ENCODE peak calls at places on chromosomes 1 and 21, in four cellular contexts. W, D, Y and A are unnamed samples.

GRCh38 chr1:51624851-51625250 is 8.0 kb downstream of the OSBPL9 start:
- DNase-seq in D (no peak), W (no peak), Y (no peak), A (no peak)

GRCh38 chr1:235679005-235679404 is 29.4 kb upstream of the GNG4 start:
- DNase-seq in Y (no peak), W (no peak), D (peak), A (no peak)

GRCh38 chr21:42696516-42697040 is 43.2 kb downstream of the PDE9A start:
- DNase-seq in D (no peak), W (no peak), Y (no peak), A (no peak)

GRCh38 chr1:167720965-167721616 is 691 bp upstream of the MPZL1 start:
- DNase-seq in Y (no peak), D (peak), W (no peak), A (no peak)

GRCh38 chr1:175891783-175892309 is 148.5 kb upstream of the TNR start:
- DNase-seq in Y (no peak), D (no peak), W (no peak), A (no peak)

GRCh38 chr1:17551755-17552234 is 12.3 kb downstream of the ARHGEF10L start:
- DNase-seq in W (no peak), D (no peak), Y (no peak), A (no peak)

GRCh38 chr21:38930065-38930464 is 124.3 kb downstream of the ETS2 start:
- DNase-seq in W (no peak), D (no peak), Y (no peak), A (no peak)

GRCh38 chr1:165235158-165235776 is 121.2 kb downstream of the LMX1A start:
- DNase-seq in Y (no peak), D (no peak), W (no peak), A (peak)

GRCh38 chr1:2226525-2227340 is 1.4 kb upstream of the SKI start:
- DNase-seq in D (no peak), W (no peak), Y (no peak), A (peak)

GRCh38 chr21:27024316-27024715 is 57.4 kb upstream of the ADAMTS5 start:
- DNase-seq in W (no peak), D (no peak), Y (no peak), A (no peak)

GRCh38 chr1:185966487-185966886 is 232.3 kb downstream of the HMCN1 start:
- DNase-seq in W (no peak), D (no peak), Y (no peak), A (no peak)

GRCh38 chr1:176897350-176898236 is 266.9 kb downstream of the ASTN1 start:
- DNase-seq in W (peak), D (peak), Y (no peak), A (peak)

GRCh38 chr1:97925161-97925560 is 4.3 kb upstream of the DPYD start:
- DNase-seq in Y (no peak), W (no peak), D (no peak), A (no peak)

GRCh38 chr1:165355221-165355976 is 1.1 kb downstream of the LMX1A start:
- DNase-seq in D (no peak), Y (no peak), W (no peak), A (peak)

GRCh38 chr1:71365451-71365850 is 284.6 kb upstream of the ZRANB2 start:
- DNase-seq in W (no peak), Y (no peak), D (no peak), A (no peak)

DNA sequence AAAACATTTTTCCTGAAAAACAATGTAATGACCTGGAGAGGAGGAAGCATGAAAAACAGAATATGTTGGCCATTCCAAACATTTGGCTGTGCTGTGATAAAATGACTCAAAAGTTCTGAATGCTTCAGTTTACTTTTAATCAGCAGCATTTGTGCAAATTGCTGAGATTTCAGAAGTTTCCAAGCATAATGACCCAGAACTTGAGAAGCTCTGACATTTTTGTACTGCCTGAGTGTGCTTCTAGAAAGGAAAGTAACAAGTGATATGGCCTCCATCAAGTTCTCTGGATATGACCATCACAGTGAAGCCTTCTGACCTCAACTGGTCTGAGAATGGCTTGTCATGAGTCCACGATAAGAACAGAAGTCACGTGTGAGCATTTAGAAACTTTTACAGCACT is 283.4 kb upstream of the ZRANB2 start:
- DNase-seq in Y (no peak), D (no peak), W (no peak), A (no peak)
- TF ChIP-seq NR2C2 in Y (no peak), D (no peak), W (no peak), A (no peak)

GRCh38 chr1:228398741-228399461 is 7.7 kb downstream of the TRIM11 start:
- DNase-seq in Y (no peak), W (no peak), D (no peak), A (no peak)

GRCh38 chr1:228399531-228400236 is 7.0 kb downstream of the TRIM11 start:
- DNase-seq in W (no peak), D (no peak), Y (no peak), A (no peak)

GRCh38 chr1:228396770-228397453 is 9.7 kb downstream of the TRIM11 start:
- DNase-seq in W (no peak), Y (no peak), D (no peak), A (no peak)

GRCh38 chr1:228397966-228398365 is 8.7 kb downstream of the TRIM11 start:
- DNase-seq in D (no peak), Y (no peak), W (no peak), A (no peak)

DNA sequence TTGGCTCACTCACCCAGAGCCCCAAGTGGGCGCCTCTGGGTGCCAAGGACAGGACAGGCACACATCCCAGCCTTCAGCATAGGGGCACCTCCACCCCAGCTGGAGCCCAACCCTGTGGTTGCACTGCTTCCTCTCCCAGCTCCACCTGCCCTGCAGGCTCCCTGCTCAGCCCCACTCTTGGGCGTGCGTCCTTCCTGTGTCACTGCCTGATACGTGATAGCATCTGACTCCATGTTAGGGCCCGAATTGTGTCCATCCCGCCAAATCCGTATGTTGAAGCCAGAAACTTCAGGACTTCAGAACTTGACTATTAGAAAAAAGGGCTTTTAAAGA is 9.2 kb downstream of the TRIM11 start:
- DNase-seq in Y (no peak), W (no peak), D (no peak), A (no peak)
- TF ChIP-seq NR2C2 in Y (no peak), W (no peak), D (no peak), A (no peak)

GRCh38 chr1:37764888-37765441 is at the start of gene EPHA10:
- DNase-seq in W (no peak), Y (no peak), D (no peak), A (peak)
- TF ChIP-seq NR2C2 in W (no peak), Y (no peak), D (no peak), A (no peak)

GRCh38 chr1:20409971-20410370 is 76.0 kb downstream of the CAMK2N1 start:
- DNase-seq in D (no peak), W (no peak), Y (no peak), A (no peak)

GRCh38 chr1:20413136-20413790 is 72.7 kb downstream of the CAMK2N1 start:
- DNase-seq in D (no peak), W (no peak), Y (no peak), A (no peak)

GRCh38 chr1:20410555-20410954 is 75.5 kb downstream of the CAMK2N1 start:
- DNase-seq in Y (no peak), W (peak), D (no peak), A (no peak)

GRCh38 chr1:20409017-20409416 is 77.0 kb downstream of the CAMK2N1 start:
- DNase-seq in D (no peak), W (no peak), Y (no peak), A (no peak)

DNA sequence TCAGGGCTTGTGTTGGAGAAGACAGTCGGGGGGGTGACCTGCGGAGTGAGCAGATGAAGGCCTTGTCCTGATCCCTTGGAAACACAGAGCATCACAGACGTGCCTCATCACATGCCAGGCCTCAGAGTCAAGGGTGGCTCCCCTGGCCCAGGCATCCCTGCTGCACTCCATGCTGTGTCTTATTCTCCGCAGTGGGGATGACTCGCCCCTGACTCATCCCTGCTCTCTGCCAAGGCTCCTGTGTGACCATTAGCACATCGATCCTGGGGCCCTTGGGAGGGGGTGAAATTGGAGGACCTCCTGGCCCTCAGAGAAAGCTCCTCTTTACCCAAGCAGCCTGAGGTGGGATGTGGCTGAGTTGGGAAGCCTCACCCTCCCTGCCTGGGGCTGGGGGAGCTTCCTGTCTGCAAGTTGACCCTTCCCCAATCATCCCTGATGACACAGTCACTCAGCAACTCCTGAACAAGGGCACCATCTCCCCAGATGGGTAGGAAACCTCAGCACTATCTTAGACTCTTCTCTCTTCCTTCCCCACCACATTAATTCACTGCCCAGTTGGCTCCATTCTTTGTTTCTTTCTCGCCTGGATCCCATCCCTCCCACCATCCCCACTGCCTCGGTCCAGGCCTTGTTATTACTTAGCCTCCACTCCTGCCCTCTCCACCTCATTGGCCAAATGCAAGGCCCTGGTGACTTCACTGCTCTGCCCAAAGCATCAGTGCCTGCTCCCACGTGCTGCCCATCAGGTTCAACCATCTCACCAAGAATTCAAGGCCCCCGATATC is 74.6 kb downstream of the CAMK2N1 start:
- DNase-seq in Y (no peak), D (no peak), W (no peak), A (no peak)
- TF ChIP-seq NR2C2 in Y (no peak), D (no peak), W (no peak), A (no peak)

GRCh38 chr1:66135165-66135564 is 342.5 kb downstream of the PDE4B start:
- DNase-seq in W (no peak), Y (no peak), D (no peak), A (no peak)

GRCh38 chr1:66140072-66140471 is 347.4 kb downstream of the PDE4B start:
- DNase-seq in W (no peak), Y (no peak), D (no peak), A (no peak)

GRCh38 chr1:66134004-66134403 is 341.3 kb downstream of the PDE4B start:
- DNase-seq in Y (no peak), D (no peak), W (no peak), A (no peak)

GRCh38 chr1:66138613-66139012 is 345.9 kb downstream of the PDE4B start:
- DNase-seq in W (no peak), D (no peak), Y (no peak), A (no peak)

GRCh38 chr1:66137235-66137634 is 344.5 kb downstream of the PDE4B start:
- DNase-seq in Y (no peak), W (no peak), D (no peak), A (no peak)
- TF ChIP-seq NR2C2 in Y (no peak), W (no peak), D (no peak), A (no peak)

DNA sequence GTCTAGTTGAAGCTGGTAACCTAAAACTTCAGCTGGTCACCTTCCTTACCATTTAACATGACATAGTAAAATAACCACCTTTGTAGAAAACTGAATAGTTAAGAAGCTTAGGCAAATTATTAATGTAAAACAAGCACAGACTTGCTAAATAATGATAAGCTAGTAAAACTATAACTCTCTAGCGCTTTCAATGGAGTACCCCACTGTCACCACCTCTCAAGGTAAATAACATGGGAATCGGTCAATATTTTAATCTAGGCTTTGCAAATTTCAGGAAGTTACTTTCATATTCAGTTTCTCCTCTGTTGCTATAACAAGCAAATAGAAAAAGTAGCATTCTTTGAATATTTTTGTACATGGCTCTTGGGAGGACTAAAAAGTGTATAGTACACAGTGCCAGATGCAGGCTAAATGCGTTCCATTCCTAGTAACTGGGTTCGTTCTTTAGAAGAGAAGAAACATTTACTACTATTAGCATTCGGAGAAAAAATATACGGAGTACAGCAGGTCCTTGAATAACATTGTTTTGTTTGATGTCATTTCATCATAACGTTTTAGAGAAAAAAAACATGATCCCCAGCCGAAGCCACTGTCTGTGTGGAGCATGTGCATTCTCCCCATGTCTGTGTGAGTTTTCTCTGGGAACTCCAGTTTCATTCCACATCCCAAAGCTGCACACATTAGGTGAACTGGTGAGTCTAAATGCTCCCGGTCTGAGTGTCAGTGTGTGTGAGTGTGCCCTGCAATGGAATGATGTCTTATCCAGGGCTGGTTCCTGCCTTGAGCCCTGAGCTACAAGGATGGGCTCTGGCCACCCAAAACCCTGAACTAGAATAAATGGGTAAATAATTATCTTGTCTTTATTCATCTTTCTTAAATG is 52.5 kb downstream of the EPRS1 start:
- DNase-seq in D (peak), W (no peak), Y (no peak), A (no peak)
- TF ChIP-seq NR2C2 in D (no peak), W (no peak), Y (no peak), A (no peak)

DNA sequence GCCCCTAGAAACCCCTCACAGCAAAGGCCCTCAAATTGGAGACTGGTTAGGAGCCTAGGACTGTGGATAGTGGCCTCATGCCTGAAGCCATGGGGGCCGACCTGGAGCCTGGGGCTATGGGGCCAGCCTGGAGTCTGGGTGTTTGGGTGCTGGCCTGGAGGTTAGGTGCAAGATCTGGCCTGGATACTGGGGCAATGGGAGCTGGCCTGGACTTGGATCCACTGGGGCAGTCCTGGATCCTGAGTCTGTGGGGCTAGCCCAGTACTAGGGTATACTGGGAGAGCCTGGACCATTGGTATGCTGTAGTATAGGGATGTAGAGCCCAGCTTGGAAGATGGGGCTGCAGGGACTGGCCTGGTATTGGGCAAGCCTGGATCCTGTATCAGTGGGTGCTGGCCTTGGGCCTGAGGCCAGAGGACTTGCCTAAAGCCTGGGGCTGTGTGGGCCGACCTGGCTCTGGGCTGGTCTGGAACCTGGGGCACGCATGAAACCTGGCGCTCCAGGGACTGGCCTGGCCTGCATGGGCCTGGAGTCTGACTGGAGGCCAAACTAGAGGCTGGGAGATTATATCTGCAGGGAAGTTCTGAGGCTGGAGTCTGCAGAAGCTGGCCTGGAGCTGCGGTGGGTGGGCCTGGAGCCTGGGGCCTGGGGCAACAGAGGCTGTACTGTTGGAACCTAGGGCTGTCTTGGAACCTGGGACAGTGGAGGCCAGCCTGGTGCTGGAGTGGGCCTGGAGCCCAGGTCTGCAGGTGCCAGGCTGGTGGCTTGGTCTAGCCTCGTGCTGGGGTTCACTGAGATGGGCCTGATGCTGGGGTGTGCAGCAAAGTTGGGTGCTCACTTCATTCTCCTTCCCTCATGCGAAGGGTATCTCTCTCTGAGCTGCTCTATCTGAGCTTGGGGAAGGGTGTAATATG is 12.6 kb upstream of the DENND1B start:
- DNase-seq in W (no peak), Y (no peak), D (no peak), A (no peak)
- TF ChIP-seq NR2C2 in W (no peak), Y (no peak), D (no peak), A (no peak)

GRCh38 chr1:221444346-221444745 is 297.5 kb downstream of the DUSP10 start:
- DNase-seq in D (no peak), Y (no peak), W (no peak), A (no peak)
- TF ChIP-seq NR2C2 in D (no peak), Y (no peak), W (no peak), A (no peak)